ENCODE peak calls at places on chromosomes 6 and 20, in eight cellular contexts. One of them, this sample, is unnamed.

GRCh38 chr6:123575218-123575617 is 61.5 kb downstream of the TRDN start:
- DNase-seq in lower leg skin: no peak
- DNase-seq in omental fat pad: no peak
- DNase-seq in Calu3: no peak
- DNase-seq in HFFc6: no peak
- DNase-seq in fibroblast of lung: no peak
- DNase-seq in RWPE1: no peak
- DNase-seq in sigmoid colon: no peak
- DNase-seq in this sample: no peak

GRCh38 chr20:50824137-50824536 is 29.3 kb downstream of the BCAS4 start:
- DNase-seq in lower leg skin: no peak
- DNase-seq in RWPE1: no peak
- DNase-seq in omental fat pad: no peak
- DNase-seq in HFFc6: peak; percentile 71
- DNase-seq in sigmoid colon: peak; percentile 69
- DNase-seq in fibroblast of lung: peak; percentile 90
- DNase-seq in Calu3: peak; percentile 66
- DNase-seq in this sample: no peak

GRCh38 chr20:25285856-25286798 is 38.2 kb downstream of the PYGB start:
- DNase-seq in omental fat pad: no peak
- DNase-seq in Calu3: no peak
- DNase-seq in sigmoid colon: peak; percentile 55
- DNase-seq in RWPE1: no peak
- DNase-seq in lower leg skin: no peak
- DNase-seq in fibroblast of lung: no peak
- DNase-seq in HFFc6: no peak
- DNase-seq in this sample: no peak

GRCh38 chr6:151911401-151911800 is 103.9 kb downstream of the ESR1 start:
- DNase-seq in RWPE1: no peak
- DNase-seq in omental fat pad: no peak
- DNase-seq in Calu3: no peak
- DNase-seq in lower leg skin: no peak
- DNase-seq in fibroblast of lung: no peak
- DNase-seq in HFFc6: no peak
- DNase-seq in sigmoid colon: no peak
- DNase-seq in this sample: no peak

GRCh38 chr6:156359912-156360311 is 417.3 kb upstream of the ARID1B start:
- DNase-seq in Calu3: no peak
- DNase-seq in omental fat pad: no peak
- DNase-seq in RWPE1: no peak
- DNase-seq in lower leg skin: no peak
- DNase-seq in fibroblast of lung: no peak
- DNase-seq in sigmoid colon: no peak
- DNase-seq in HFFc6: no peak
- DNase-seq in this sample: no peak

GRCh38 chr6:142297996-142298753 is 3.6 kb upstream of the ADGRG6 start:
- DNase-seq in HFFc6: peak; percentile 76
- DNase-seq in Calu3: no peak
- DNase-seq in lower leg skin: no peak
- DNase-seq in fibroblast of lung: peak; percentile 82
- DNase-seq in sigmoid colon: no peak
- DNase-seq in RWPE1: no peak
- DNase-seq in omental fat pad: no peak
- DNase-seq in this sample: no peak

GRCh38 chr6:46993846-46994245 is 48.3 kb downstream of the ADGRF1 start:
- DNase-seq in lower leg skin: no peak
- DNase-seq in sigmoid colon: no peak
- DNase-seq in HFFc6: peak; percentile 91
- DNase-seq in Calu3: peak; percentile 37
- DNase-seq in omental fat pad: no peak
- DNase-seq in fibroblast of lung: peak; percentile 99
- DNase-seq in RWPE1: peak; percentile 90
- DNase-seq in this sample: no peak

GRCh38 chr20:50724851-50725721 is 6.3 kb upstream of the PARD6B start:
- DNase-seq in HFFc6: peak; percentile 97
- DNase-seq in sigmoid colon: peak; percentile 89
- DNase-seq in fibroblast of lung: peak; percentile 98
- DNase-seq in omental fat pad: peak; percentile 86
- DNase-seq in Calu3: peak; percentile 69
- DNase-seq in lower leg skin: peak; percentile 68
- DNase-seq in RWPE1: peak; percentile 93
- DNase-seq in this sample: no peak

GRCh38 chr20:15653396-15654207 is 919.6 kb downstream of the KIF16B start:
- DNase-seq in HFFc6: peak; percentile 26
- DNase-seq in omental fat pad: no peak
- DNase-seq in fibroblast of lung: no peak
- DNase-seq in sigmoid colon: no peak
- DNase-seq in Calu3: no peak
- DNase-seq in RWPE1: no peak
- DNase-seq in lower leg skin: no peak
- DNase-seq in this sample: no peak

GRCh38 chr20:15658295-15658694 is 915.0 kb downstream of the KIF16B start:
- DNase-seq in lower leg skin: no peak
- DNase-seq in omental fat pad: no peak
- DNase-seq in Calu3: no peak
- DNase-seq in RWPE1: no peak
- DNase-seq in sigmoid colon: no peak
- DNase-seq in fibroblast of lung: no peak
- DNase-seq in HFFc6: no peak
- DNase-seq in this sample: no peak

GRCh38 chr20:15654208-15654649 is 919.0 kb downstream of the KIF16B start:
- DNase-seq in RWPE1: peak; percentile 60
- DNase-seq in omental fat pad: no peak
- DNase-seq in lower leg skin: no peak
- DNase-seq in sigmoid colon: no peak
- DNase-seq in HFFc6: peak; percentile 37
- DNase-seq in fibroblast of lung: peak; percentile 11
- DNase-seq in Calu3: peak; percentile 13
- DNase-seq in this sample: no peak

DNA sequence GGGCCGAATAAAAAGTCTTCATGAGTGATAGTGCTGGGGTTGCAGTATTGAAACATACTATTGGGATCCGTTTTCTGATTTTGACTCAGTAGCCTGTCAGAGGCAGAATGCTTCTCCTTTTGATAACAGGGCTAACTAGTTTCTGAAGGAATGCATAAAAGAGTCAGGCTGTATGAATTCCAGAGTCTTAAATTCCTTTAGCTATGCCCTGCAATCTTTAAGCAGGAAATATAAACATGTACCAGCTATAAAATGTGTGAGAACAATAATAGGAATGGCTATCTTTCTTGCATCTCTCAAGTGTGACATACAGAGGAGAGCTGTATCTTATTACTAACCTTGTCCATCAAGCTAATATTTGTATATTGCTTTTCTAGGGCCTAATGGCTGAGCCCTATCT is 917.1 kb downstream of the KIF16B start:
- DNase-seq in RWPE1: no peak
- DNase-seq in HFFc6: peak; percentile 26
- DNase-seq in sigmoid colon: no peak
- DNase-seq in omental fat pad: no peak
- DNase-seq in fibroblast of lung: no peak
- DNase-seq in Calu3: no peak
- DNase-seq in lower leg skin: no peak
- DNase-seq in this sample: no peak
- TF ChIP-seq CTCF in RWPE1: no peak
- TF ChIP-seq CTCF in HFFc6: no peak
- TF ChIP-seq CTCF in sigmoid colon: no peak
- TF ChIP-seq CTCF in omental fat pad: no peak
- TF ChIP-seq CTCF in fibroblast of lung: no peak
- TF ChIP-seq CTCF in Calu3: no peak
- TF ChIP-seq CTCF in lower leg skin: no peak
- TF ChIP-seq CTCF in this sample: no peak

GRCh38 chr6:84222426-84222825 is 5.0 kb downstream of the CEP162 start:
- DNase-seq in HFFc6: no peak
- DNase-seq in RWPE1: no peak
- DNase-seq in lower leg skin: no peak
- DNase-seq in sigmoid colon: no peak
- DNase-seq in fibroblast of lung: no peak
- DNase-seq in omental fat pad: no peak
- DNase-seq in Calu3: no peak
- DNase-seq in this sample: no peak

GRCh38 chr6:84218091-84218490 is 9.4 kb downstream of the CEP162 start:
- DNase-seq in omental fat pad: no peak
- DNase-seq in Calu3: no peak
- DNase-seq in RWPE1: no peak
- DNase-seq in fibroblast of lung: no peak
- DNase-seq in sigmoid colon: no peak
- DNase-seq in HFFc6: no peak
- DNase-seq in lower leg skin: no peak
- DNase-seq in this sample: no peak

GRCh38 chr6:84224251-84224650 is 3.2 kb downstream of the CEP162 start:
- DNase-seq in Calu3: no peak
- DNase-seq in sigmoid colon: no peak
- DNase-seq in lower leg skin: no peak
- DNase-seq in omental fat pad: no peak
- DNase-seq in HFFc6: peak; percentile 15
- DNase-seq in fibroblast of lung: peak; percentile 14
- DNase-seq in RWPE1: no peak
- DNase-seq in this sample: no peak

DNA sequence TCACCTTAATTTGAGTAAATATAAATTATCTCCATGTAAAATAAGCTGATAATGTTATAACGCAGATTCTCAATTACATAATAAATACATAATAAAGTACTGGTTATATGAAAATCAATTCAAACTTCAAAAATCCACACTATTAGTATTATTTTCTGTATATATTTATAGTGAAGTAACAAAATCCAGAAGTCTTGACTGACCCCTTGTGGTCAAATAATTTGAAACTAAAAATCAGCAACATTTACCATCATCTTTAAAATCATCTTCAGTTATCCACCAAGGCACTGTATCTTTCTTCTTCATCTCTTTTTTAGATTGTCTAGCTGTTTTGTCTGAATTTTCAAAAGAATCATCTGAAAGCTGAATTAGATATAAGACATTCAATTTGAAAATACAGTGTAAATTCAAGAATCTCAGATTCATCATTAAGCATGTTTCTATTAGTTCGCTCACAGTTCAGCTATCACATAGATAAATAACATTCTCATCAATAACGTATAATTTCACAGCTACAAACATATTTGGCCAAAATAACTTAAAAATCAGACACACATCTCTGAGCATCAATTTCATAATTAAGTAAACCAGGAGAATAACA is 6.5 kb downstream of the CEP162 start:
- DNase-seq in fibroblast of lung: no peak
- DNase-seq in sigmoid colon: no peak
- DNase-seq in Calu3: no peak
- DNase-seq in HFFc6: peak; percentile 32
- DNase-seq in RWPE1: no peak
- DNase-seq in omental fat pad: no peak
- DNase-seq in lower leg skin: no peak
- DNase-seq in this sample: no peak
- TF ChIP-seq CTCF in fibroblast of lung: no peak
- TF ChIP-seq CTCF in sigmoid colon: no peak
- TF ChIP-seq CTCF in Calu3: peak; percentile 47
- TF ChIP-seq CTCF in HFFc6: peak; percentile 90
- TF ChIP-seq CTCF in RWPE1: peak; percentile 67
- TF ChIP-seq CTCF in omental fat pad: no peak
- TF ChIP-seq CTCF in lower leg skin: no peak
- TF ChIP-seq CTCF in this sample: peak; percentile 76

GRCh38 chr6:7720346-7720745 is 5.6 kb upstream of the BMP6 start:
- DNase-seq in Calu3: no peak
- DNase-seq in omental fat pad: no peak
- DNase-seq in fibroblast of lung: no peak
- DNase-seq in HFFc6: no peak
- DNase-seq in lower leg skin: no peak
- DNase-seq in sigmoid colon: no peak
- DNase-seq in RWPE1: no peak
- DNase-seq in this sample: no peak

GRCh38 chr6:7723041-7723447 is 2.9 kb upstream of the BMP6 start:
- DNase-seq in sigmoid colon: peak; percentile 89
- DNase-seq in omental fat pad: peak; percentile 95
- DNase-seq in Calu3: peak; percentile 68
- DNase-seq in fibroblast of lung: peak; percentile 76
- DNase-seq in lower leg skin: peak; percentile 85
- DNase-seq in HFFc6: peak; percentile 64
- DNase-seq in RWPE1: peak; percentile 46
- DNase-seq in this sample: peak; percentile 62

GRCh38 chr6:7723554-7723953 is 2.3 kb upstream of the BMP6 start:
- DNase-seq in fibroblast of lung: no peak
- DNase-seq in sigmoid colon: no peak
- DNase-seq in HFFc6: no peak
- DNase-seq in omental fat pad: no peak
- DNase-seq in Calu3: no peak
- DNase-seq in RWPE1: no peak
- DNase-seq in lower leg skin: no peak
- DNase-seq in this sample: no peak

GRCh38 chr6:7719364-7719763 is 6.5 kb upstream of the BMP6 start:
- DNase-seq in lower leg skin: no peak
- DNase-seq in omental fat pad: no peak
- DNase-seq in HFFc6: no peak
- DNase-seq in RWPE1: no peak
- DNase-seq in Calu3: no peak
- DNase-seq in fibroblast of lung: no peak
- DNase-seq in sigmoid colon: no peak
- DNase-seq in this sample: no peak

DNA sequence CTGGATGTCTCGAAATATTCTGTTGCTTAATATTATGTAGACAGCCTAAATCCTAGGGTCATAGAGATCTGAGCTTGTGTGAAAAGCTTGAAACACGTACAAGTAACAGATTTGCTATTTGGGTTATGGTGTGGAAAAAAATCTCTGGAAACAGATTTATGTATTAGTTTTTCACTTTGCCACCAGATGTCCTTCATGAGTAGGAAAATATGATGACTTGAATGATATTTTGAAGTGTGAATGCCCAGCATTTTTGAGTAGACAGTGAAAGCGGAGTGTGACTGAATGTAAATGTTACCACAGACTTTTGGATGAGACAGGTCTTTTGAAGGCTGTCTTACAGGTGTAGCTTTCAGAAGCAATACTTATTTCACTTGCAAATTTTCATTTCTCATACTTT is 4.2 kb upstream of the BMP6 start:
- DNase-seq in omental fat pad: no peak
- DNase-seq in sigmoid colon: no peak
- DNase-seq in lower leg skin: no peak
- DNase-seq in RWPE1: no peak
- DNase-seq in HFFc6: no peak
- DNase-seq in fibroblast of lung: no peak
- DNase-seq in Calu3: no peak
- DNase-seq in this sample: no peak
- TF ChIP-seq CTCF in omental fat pad: no peak
- TF ChIP-seq CTCF in sigmoid colon: no peak
- TF ChIP-seq CTCF in lower leg skin: no peak
- TF ChIP-seq CTCF in RWPE1: peak; percentile 44
- TF ChIP-seq CTCF in HFFc6: peak; percentile 72
- TF ChIP-seq CTCF in fibroblast of lung: peak; percentile 18
- TF ChIP-seq CTCF in Calu3: no peak
- TF ChIP-seq CTCF in this sample: no peak

GRCh38 chr6:157961829-157962228 is 19.8 kb upstream of the SYNJ2 start:
- DNase-seq in fibroblast of lung: no peak
- DNase-seq in HFFc6: no peak
- DNase-seq in Calu3: no peak
- DNase-seq in omental fat pad: no peak
- DNase-seq in RWPE1: no peak
- DNase-seq in sigmoid colon: no peak
- DNase-seq in lower leg skin: no peak
- DNase-seq in this sample: no peak

GRCh38 chr6:157961116-157961515 is 20.5 kb upstream of the SYNJ2 start:
- DNase-seq in sigmoid colon: no peak
- DNase-seq in HFFc6: no peak
- DNase-seq in lower leg skin: no peak
- DNase-seq in RWPE1: no peak
- DNase-seq in Calu3: no peak
- DNase-seq in fibroblast of lung: no peak
- DNase-seq in omental fat pad: no peak
- DNase-seq in this sample: no peak

GRCh38 chr6:157965387-157965786 is 16.3 kb upstream of the SYNJ2 start:
- DNase-seq in Calu3: no peak
- DNase-seq in RWPE1: no peak
- DNase-seq in HFFc6: no peak
- DNase-seq in sigmoid colon: no peak
- DNase-seq in fibroblast of lung: no peak
- DNase-seq in omental fat pad: no peak
- DNase-seq in lower leg skin: no peak
- DNase-seq in this sample: no peak

GRCh38 chr6:157964139-157964538 is 17.5 kb upstream of the SYNJ2 start:
- DNase-seq in Calu3: no peak
- DNase-seq in HFFc6: no peak
- DNase-seq in lower leg skin: no peak
- DNase-seq in sigmoid colon: no peak
- DNase-seq in RWPE1: no peak
- DNase-seq in fibroblast of lung: peak; percentile 52
- DNase-seq in omental fat pad: no peak
- DNase-seq in this sample: no peak

DNA sequence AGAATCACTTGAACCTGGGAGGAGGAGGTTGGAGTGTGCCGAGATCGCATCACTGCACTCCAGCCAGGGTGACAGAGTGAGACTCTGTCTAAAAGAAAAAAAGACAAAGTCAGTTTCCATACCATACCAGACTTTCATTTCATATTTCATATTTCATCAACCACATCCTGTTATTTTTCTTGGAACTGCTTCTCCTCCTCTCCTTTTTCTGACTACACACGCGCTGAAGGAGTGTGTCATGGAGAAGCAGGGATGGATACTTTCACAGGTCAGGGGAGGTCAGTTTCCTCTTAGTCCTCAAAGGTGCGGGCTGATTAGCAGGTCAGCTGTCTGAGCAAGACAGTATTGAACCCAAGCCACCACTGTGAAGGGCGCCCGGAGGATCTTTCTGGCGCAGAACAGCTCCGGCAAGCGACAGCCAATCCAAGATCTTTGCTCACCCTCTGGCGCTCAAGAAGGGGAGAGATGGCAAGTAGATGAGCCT is 19.0 kb upstream of the SYNJ2 start:
- DNase-seq in RWPE1: no peak
- DNase-seq in omental fat pad: no peak
- DNase-seq in HFFc6: no peak
- DNase-seq in fibroblast of lung: peak; percentile 77
- DNase-seq in lower leg skin: no peak
- DNase-seq in Calu3: no peak
- DNase-seq in sigmoid colon: no peak
- DNase-seq in this sample: no peak
- TF ChIP-seq CTCF in RWPE1: no peak
- TF ChIP-seq CTCF in omental fat pad: no peak
- TF ChIP-seq CTCF in HFFc6: no peak
- TF ChIP-seq CTCF in fibroblast of lung: no peak
- TF ChIP-seq CTCF in lower leg skin: no peak
- TF ChIP-seq CTCF in Calu3: no peak
- TF ChIP-seq CTCF in sigmoid colon: no peak
- TF ChIP-seq CTCF in this sample: no peak